ENCODE peak calls at places on chromosomes 1 and 21, in eight cellular contexts. One of them, this sample, is unnamed.

GRCh38 chr1:88058205-88058604 is 625.9 kb upstream of the PKN2 start:
- DNase-seq in A549: no peak
- DNase-seq in astrocyte of the spinal cord: no peak
- DNase-seq in right cardiac atrium: no peak
- DNase-seq in fibroblast of the aortic adventitia: no peak
- DNase-seq in iPS DF 6.9: no peak
- DNase-seq in cardiac muscle cell: no peak
- DNase-seq in GM23338: no peak
- DNase-seq in this sample: no peak

GRCh38 chr1:229884765-229885164 is 182.3 kb upstream of the GALNT2 start:
- DNase-seq in A549: no peak
- DNase-seq in astrocyte of the spinal cord: no peak
- DNase-seq in right cardiac atrium: no peak
- DNase-seq in fibroblast of the aortic adventitia: no peak
- DNase-seq in iPS DF 6.9: no peak
- DNase-seq in cardiac muscle cell: peak
- DNase-seq in GM23338: no peak
- DNase-seq in this sample: peak

GRCh38 chr1:229920683-229921082 is 146.4 kb upstream of the GALNT2 start:
- DNase-seq in A549: no peak
- DNase-seq in astrocyte of the spinal cord: no peak
- DNase-seq in right cardiac atrium: no peak
- DNase-seq in fibroblast of the aortic adventitia: no peak
- DNase-seq in iPS DF 6.9: no peak
- DNase-seq in cardiac muscle cell: no peak
- DNase-seq in GM23338: no peak
- DNase-seq in this sample: no peak

GRCh38 chr1:219993554-219994433 is 52.5 kb downstream of the EPRS1 start:
- DNase-seq in A549: no peak
- DNase-seq in astrocyte of the spinal cord: no peak
- DNase-seq in right cardiac atrium: no peak
- DNase-seq in fibroblast of the aortic adventitia: peak
- DNase-seq in iPS DF 6.9: no peak
- DNase-seq in cardiac muscle cell: no peak
- DNase-seq in GM23338: no peak
- DNase-seq in this sample: no peak

GRCh38 chr21:46191257-46191685 is 7.0 kb upstream of the SPATC1L start:
- DNase-seq in A549: no peak
- DNase-seq in astrocyte of the spinal cord: peak
- DNase-seq in right cardiac atrium: peak
- DNase-seq in fibroblast of the aortic adventitia: peak
- DNase-seq in iPS DF 6.9: no peak
- DNase-seq in cardiac muscle cell: no peak
- DNase-seq in GM23338: no peak
- DNase-seq in this sample: no peak

GRCh38 chr1:154861607-154862094 is 8.4 kb downstream of the KCNN3 start:
- DNase-seq in A549: no peak
- DNase-seq in astrocyte of the spinal cord: peak
- DNase-seq in right cardiac atrium: no peak
- DNase-seq in fibroblast of the aortic adventitia: no peak
- DNase-seq in iPS DF 6.9: no peak
- DNase-seq in cardiac muscle cell: no peak
- DNase-seq in GM23338: no peak
- DNase-seq in this sample: no peak

GRCh38 chr1:26915204-26915842 is 1.5 kb upstream of the NR0B2 start:
- DNase-seq in A549: no peak
- DNase-seq in astrocyte of the spinal cord: no peak
- DNase-seq in right cardiac atrium: peak
- DNase-seq in fibroblast of the aortic adventitia: no peak
- DNase-seq in iPS DF 6.9: no peak
- DNase-seq in cardiac muscle cell: no peak
- DNase-seq in GM23338: no peak
- DNase-seq in this sample: no peak

GRCh38 chr1:41387667-41388091 is 26.4 kb downstream of the FOXO6 start:
- DNase-seq in A549: no peak
- DNase-seq in astrocyte of the spinal cord: peak
- DNase-seq in right cardiac atrium: peak
- DNase-seq in fibroblast of the aortic adventitia: peak
- DNase-seq in iPS DF 6.9: peak
- DNase-seq in cardiac muscle cell: peak
- DNase-seq in GM23338: peak
- DNase-seq in this sample: peak

GRCh38 chr21:43318841-43319781 is 107.8 kb downstream of the SIK1 start:
- DNase-seq in A549: peak
- DNase-seq in astrocyte of the spinal cord: peak
- DNase-seq in right cardiac atrium: peak
- DNase-seq in fibroblast of the aortic adventitia: no peak
- DNase-seq in iPS DF 6.9: no peak
- DNase-seq in cardiac muscle cell: no peak
- DNase-seq in GM23338: no peak
- DNase-seq in this sample: no peak

GRCh38 chr1:24901791-24902470 is 28.1 kb downstream of the RUNX3 start:
- DNase-seq in A549: no peak
- DNase-seq in astrocyte of the spinal cord: no peak
- DNase-seq in right cardiac atrium: no peak
- DNase-seq in fibroblast of the aortic adventitia: no peak
- DNase-seq in iPS DF 6.9: no peak
- DNase-seq in cardiac muscle cell: no peak
- DNase-seq in GM23338: no peak
- DNase-seq in this sample: no peak

GRCh38 chr1:162166934-162167615 is 97.6 kb downstream of the NOS1AP start:
- DNase-seq in A549: no peak
- DNase-seq in astrocyte of the spinal cord: peak
- DNase-seq in right cardiac atrium: no peak
- DNase-seq in fibroblast of the aortic adventitia: no peak
- DNase-seq in iPS DF 6.9: no peak
- DNase-seq in cardiac muscle cell: no peak
- DNase-seq in GM23338: no peak
- DNase-seq in this sample: no peak

GRCh38 chr1:81803423-81804103 is 2.8 kb downstream of the ADGRL2 start:
- DNase-seq in A549: peak
- DNase-seq in astrocyte of the spinal cord: peak
- DNase-seq in right cardiac atrium: no peak
- DNase-seq in fibroblast of the aortic adventitia: peak
- DNase-seq in iPS DF 6.9: no peak
- DNase-seq in cardiac muscle cell: peak
- DNase-seq in GM23338: peak
- DNase-seq in this sample: peak
- H3K4me3 ChIP-seq in A549: peak
- H3K4me3 ChIP-seq in astrocyte of the spinal cord: peak
- H3K4me3 ChIP-seq in right cardiac atrium: peak
- H3K4me3 ChIP-seq in fibroblast of the aortic adventitia: peak
- H3K4me3 ChIP-seq in iPS DF 6.9: peak
- H3K4me3 ChIP-seq in cardiac muscle cell: peak
- H3K4me3 ChIP-seq in GM23338: peak
- H3K4me3 ChIP-seq in this sample: peak

DNA sequence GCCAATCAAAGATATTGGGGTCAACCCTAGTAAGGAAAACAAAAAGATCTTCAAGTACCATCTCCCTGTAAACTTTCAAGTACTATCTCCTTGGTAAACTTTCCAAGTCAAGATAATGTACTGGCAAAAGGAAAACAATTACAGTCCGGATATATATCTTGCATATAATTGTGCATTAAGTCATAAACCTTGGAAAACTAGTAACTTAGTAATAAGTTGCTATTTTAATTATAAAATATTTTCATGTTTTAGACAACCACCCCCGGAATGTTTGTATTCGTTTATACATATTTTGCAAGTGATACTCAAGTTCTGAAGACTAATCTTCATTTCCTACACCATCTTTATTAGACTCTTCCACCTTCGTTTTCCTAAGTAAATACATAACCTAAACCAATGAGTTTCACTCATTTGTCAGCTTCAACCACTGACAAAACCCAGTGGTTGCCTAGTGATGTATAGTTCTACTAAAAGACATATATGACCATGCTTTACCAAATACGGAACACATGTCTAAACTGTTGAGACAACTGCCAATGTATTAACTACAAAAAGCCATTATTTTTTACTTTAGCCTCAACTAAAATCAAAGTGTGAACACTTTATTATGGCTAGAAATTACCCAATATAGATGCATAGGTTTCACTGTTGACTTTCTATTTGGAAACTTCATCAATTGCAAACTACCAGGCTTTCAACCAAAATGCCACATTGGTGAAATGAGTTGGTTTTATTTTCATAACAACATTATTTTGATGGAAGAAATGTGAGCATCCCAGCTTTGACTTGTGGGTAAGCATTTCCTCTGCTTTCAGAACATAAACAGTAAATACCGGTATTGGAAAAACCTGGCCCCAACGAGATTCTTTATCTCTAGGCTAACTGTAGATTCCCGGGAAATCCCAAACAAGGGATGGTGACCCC is 1.6 kb downstream of the AKT3 start:
- DNase-seq in A549: no peak
- DNase-seq in astrocyte of the spinal cord: no peak
- DNase-seq in right cardiac atrium: no peak
- DNase-seq in fibroblast of the aortic adventitia: no peak
- DNase-seq in iPS DF 6.9: no peak
- DNase-seq in cardiac muscle cell: no peak
- DNase-seq in GM23338: no peak
- DNase-seq in this sample: no peak
- H3K4me3 ChIP-seq in A549: peak
- H3K4me3 ChIP-seq in astrocyte of the spinal cord: peak
- H3K4me3 ChIP-seq in right cardiac atrium: peak
- H3K4me3 ChIP-seq in fibroblast of the aortic adventitia: peak
- H3K4me3 ChIP-seq in iPS DF 6.9: peak
- H3K4me3 ChIP-seq in cardiac muscle cell: peak
- H3K4me3 ChIP-seq in GM23338: peak
- H3K4me3 ChIP-seq in this sample: peak

DNA sequence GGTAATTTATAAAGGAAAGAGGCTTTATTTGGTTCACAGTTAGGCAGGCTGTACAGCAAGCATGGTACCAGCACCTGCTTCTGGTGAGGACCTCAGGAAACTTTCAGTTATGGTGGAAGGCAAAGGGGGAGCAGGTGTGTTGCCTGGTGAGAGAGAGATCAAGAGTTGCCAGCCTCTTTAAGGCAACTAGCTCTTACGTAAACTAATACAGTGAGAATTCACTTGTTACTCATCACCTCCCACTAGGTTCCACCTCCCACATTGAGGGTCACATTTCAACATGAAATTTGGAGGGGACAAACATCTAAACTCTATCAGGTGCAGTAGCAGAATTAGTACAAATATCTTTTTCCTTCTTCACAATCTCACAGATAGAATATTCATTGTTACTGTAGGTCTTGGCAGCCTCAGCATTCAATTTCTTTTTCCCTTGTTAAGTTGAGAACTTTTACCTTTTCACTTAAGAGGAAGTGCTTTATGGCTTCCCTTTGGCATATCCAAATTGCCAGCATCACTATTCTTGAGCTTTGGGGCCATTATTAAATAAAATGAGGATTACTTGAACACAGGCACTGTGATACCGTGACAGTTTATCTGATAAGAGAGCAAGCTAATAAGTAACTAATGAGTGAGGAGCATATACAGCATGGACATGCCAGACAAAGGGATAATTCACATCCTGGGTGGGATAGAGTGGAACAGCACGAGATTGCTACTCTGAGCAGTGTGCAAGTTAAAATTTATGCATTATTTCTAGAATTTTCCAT is 48.4 kb downstream of the MAGI3 start:
- DNase-seq in A549: no peak
- DNase-seq in astrocyte of the spinal cord: no peak
- DNase-seq in right cardiac atrium: no peak
- DNase-seq in fibroblast of the aortic adventitia: no peak
- DNase-seq in iPS DF 6.9: no peak
- DNase-seq in cardiac muscle cell: no peak
- DNase-seq in GM23338: no peak
- DNase-seq in this sample: no peak
- H3K4me3 ChIP-seq in A549: no peak
- H3K4me3 ChIP-seq in astrocyte of the spinal cord: no peak
- H3K4me3 ChIP-seq in right cardiac atrium: no peak
- H3K4me3 ChIP-seq in fibroblast of the aortic adventitia: no peak
- H3K4me3 ChIP-seq in iPS DF 6.9: no peak
- H3K4me3 ChIP-seq in cardiac muscle cell: no peak
- H3K4me3 ChIP-seq in GM23338: no peak
- H3K4me3 ChIP-seq in this sample: no peak

GRCh38 chr1:16944038-16944437 is 22.3 kb downstream of the CROCC start:
- DNase-seq in A549: no peak
- DNase-seq in astrocyte of the spinal cord: no peak
- DNase-seq in right cardiac atrium: no peak
- DNase-seq in fibroblast of the aortic adventitia: no peak
- DNase-seq in iPS DF 6.9: no peak
- DNase-seq in cardiac muscle cell: no peak
- DNase-seq in GM23338: no peak
- DNase-seq in this sample: no peak

GRCh38 chr1:16946646-16947045 is 24.9 kb downstream of the CROCC start:
- DNase-seq in A549: no peak
- DNase-seq in astrocyte of the spinal cord: no peak
- DNase-seq in right cardiac atrium: no peak
- DNase-seq in fibroblast of the aortic adventitia: no peak
- DNase-seq in iPS DF 6.9: no peak
- DNase-seq in cardiac muscle cell: no peak
- DNase-seq in GM23338: no peak
- DNase-seq in this sample: no peak
- H3K4me3 ChIP-seq in A549: no peak
- H3K4me3 ChIP-seq in astrocyte of the spinal cord: no peak
- H3K4me3 ChIP-seq in right cardiac atrium: no peak
- H3K4me3 ChIP-seq in fibroblast of the aortic adventitia: no peak
- H3K4me3 ChIP-seq in iPS DF 6.9: no peak
- H3K4me3 ChIP-seq in cardiac muscle cell: no peak
- H3K4me3 ChIP-seq in GM23338: no peak
- H3K4me3 ChIP-seq in this sample: no peak

GRCh38 chr1:160520999-160521398 is 2.1 kb downstream of the SLAMF6 start:
- DNase-seq in A549: no peak
- DNase-seq in astrocyte of the spinal cord: no peak
- DNase-seq in right cardiac atrium: no peak
- DNase-seq in fibroblast of the aortic adventitia: no peak
- DNase-seq in iPS DF 6.9: no peak
- DNase-seq in cardiac muscle cell: no peak
- DNase-seq in GM23338: no peak
- DNase-seq in this sample: no peak
- H3K4me3 ChIP-seq in A549: no peak
- H3K4me3 ChIP-seq in astrocyte of the spinal cord: no peak
- H3K4me3 ChIP-seq in right cardiac atrium: no peak
- H3K4me3 ChIP-seq in fibroblast of the aortic adventitia: no peak
- H3K4me3 ChIP-seq in iPS DF 6.9: no peak
- H3K4me3 ChIP-seq in cardiac muscle cell: no peak
- H3K4me3 ChIP-seq in GM23338: no peak
- H3K4me3 ChIP-seq in this sample: no peak

DNA sequence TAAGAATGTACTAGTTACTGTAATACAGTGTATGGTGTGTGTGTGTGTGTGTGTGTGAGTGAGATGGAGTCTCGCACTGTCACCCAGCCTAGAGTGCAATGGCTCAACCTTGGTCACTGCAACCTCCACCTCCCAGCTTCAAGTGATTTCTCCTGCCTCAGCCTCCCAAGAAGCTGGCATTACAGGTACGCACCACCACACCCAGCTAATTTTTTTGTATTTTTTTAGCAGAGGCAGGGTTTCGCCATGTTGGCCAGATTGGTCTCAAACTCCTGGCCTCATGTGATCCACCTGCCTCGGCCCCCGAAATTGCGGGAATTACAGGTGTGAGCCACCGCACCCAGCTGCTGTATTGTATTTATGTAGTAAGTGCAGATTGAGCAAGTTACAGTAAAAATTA is 2.9 kb upstream of the LRRC40 start:
- DNase-seq in A549: no peak
- DNase-seq in astrocyte of the spinal cord: no peak
- DNase-seq in right cardiac atrium: no peak
- DNase-seq in fibroblast of the aortic adventitia: no peak
- DNase-seq in iPS DF 6.9: no peak
- DNase-seq in cardiac muscle cell: no peak
- DNase-seq in GM23338: no peak
- DNase-seq in this sample: no peak
- H3K4me3 ChIP-seq in A549: no peak
- H3K4me3 ChIP-seq in astrocyte of the spinal cord: no peak
- H3K4me3 ChIP-seq in right cardiac atrium: no peak
- H3K4me3 ChIP-seq in fibroblast of the aortic adventitia: no peak
- H3K4me3 ChIP-seq in iPS DF 6.9: no peak
- H3K4me3 ChIP-seq in cardiac muscle cell: no peak
- H3K4me3 ChIP-seq in GM23338: no peak
- H3K4me3 ChIP-seq in this sample: no peak

GRCh38 chr1:59020151-59020997 is 236.5 kb upstream of the JUN start:
- DNase-seq in A549: no peak
- DNase-seq in astrocyte of the spinal cord: peak
- DNase-seq in right cardiac atrium: peak
- DNase-seq in fibroblast of the aortic adventitia: peak
- DNase-seq in iPS DF 6.9: no peak
- DNase-seq in cardiac muscle cell: no peak
- DNase-seq in GM23338: no peak
- DNase-seq in this sample: no peak
- H3K4me3 ChIP-seq in A549: no peak
- H3K4me3 ChIP-seq in astrocyte of the spinal cord: peak
- H3K4me3 ChIP-seq in right cardiac atrium: peak
- H3K4me3 ChIP-seq in fibroblast of the aortic adventitia: peak
- H3K4me3 ChIP-seq in iPS DF 6.9: no peak
- H3K4me3 ChIP-seq in cardiac muscle cell: no peak
- H3K4me3 ChIP-seq in GM23338: no peak
- H3K4me3 ChIP-seq in this sample: no peak

This sample was measured in mesendoderm.